ENCODE peak calls at places on chromosome 6, in five cellular contexts. S, X, M, Z and D are unnamed samples.

GRCh38 chr6:105832358-105832757 is 253.8 kb upstream of the PRDM1 start:
- DNase-seq in S (no peak), X (no peak), M (no peak), Z (peak), D (no peak)

GRCh38 chr6:144434308-144434990 is 149.3 kb downstream of the UTRN start:
- DNase-seq in S (no peak), X (no peak), M (peak), Z (no peak), D (peak)

GRCh38 chr6:149642829-149643580 is 5.5 kb downstream of the KATNA1 start:
- DNase-seq in S (no peak), X (no peak), M (peak), Z (no peak), D (peak)

GRCh38 chr6:128572286-128572685 is 51.9 kb upstream of the PTPRK start:
- DNase-seq in S (no peak), X (no peak), M (peak), Z (no peak), D (no peak)

GRCh38 chr6:131381052-131381451 is 192.0 kb upstream of the ARG1 start:
- DNase-seq in S (no peak), X (peak), M (no peak), Z (peak), D (no peak)

GRCh38 chr6:15962449-15962764 is 166.5 kb upstream of the MYLIP start:
- DNase-seq in S (no peak), X (no peak), M (peak), Z (peak), D (peak)

GRCh38 chr6:44034391-44034861 is 92.8 kb downstream of the MRPL14 start:
- DNase-seq in S (no peak), X (no peak), M (no peak), Z (no peak), D (peak)

GRCh38 chr6:72787521-72788031 is 165.7 kb downstream of the KCNQ5 start:
- DNase-seq in S (no peak), X (no peak), M (peak), Z (peak), D (peak)

GRCh38 chr6:112400282-112400681 is 53.2 kb downstream of the RFPL4B start:
- DNase-seq in S (no peak), X (no peak), M (no peak), Z (no peak), D (no peak)

GRCh38 chr6:136382676-136383075 is 93.0 kb upstream of the BCLAF1 start:
- DNase-seq in S (no peak), X (no peak), M (no peak), Z (no peak), D (no peak)

GRCh38 chr6:138428943-138429616 is 25.1 kb downstream of the HEBP2 start:
- DNase-seq in S (no peak), X (no peak), M (peak), Z (peak), D (peak)

GRCh38 chr6:157929076-157929475 is 52.6 kb upstream of the SYNJ2 start:
- DNase-seq in S (no peak), X (no peak), M (no peak), Z (no peak), D (no peak)

GRCh38 chr6:37371158-37372083 is 17.6 kb downstream of the RNF8 start:
- DNase-seq in S (no peak), X (no peak), M (no peak), Z (peak), D (no peak)

GRCh38 chr6:53172468-53172803 is 23.8 kb upstream of the GCM1 start:
- DNase-seq in S (no peak), X (no peak), M (no peak), Z (no peak), D (no peak)

GRCh38 chr6:149964243-149965190 is 774 bp downstream of the ULBP1 start:
- DNase-seq in S (no peak), X (peak), M (peak), Z (peak), D (no peak)

GRCh38 chr6:24940311-24940917 is 4.7 kb upstream of the RIPOR2 start:
- DNase-seq in S (no peak), X (no peak), M (no peak), Z (no peak), D (no peak)

GRCh38 chr6:14903176-14904088 is 342.4 kb upstream of the JARID2 start:
- DNase-seq in S (no peak), X (no peak), M (no peak), Z (no peak), D (no peak)

GRCh38 chr6:17589402-17590116 is 10.5 kb upstream of the FAM8A1 start:
- DNase-seq in S (no peak), X (peak), M (peak), Z (peak), D (peak)

GRCh38 chr6:34679552-34680255 is 16.9 kb downstream of the ILRUN start:
- DNase-seq in S (no peak), X (no peak), M (peak), Z (no peak), D (no peak)

GRCh38 chr6:42452171-42453026 is 673 bp upstream of the TRERF1 start:
- DNase-seq in S (no peak), X (peak), M (peak), Z (peak), D (no peak)

GRCh38 chr6:65999288-65999791 is 292.3 kb upstream of the EYS start:
- DNase-seq in S (no peak), X (no peak), M (no peak), Z (no peak), D (no peak)

GRCh38 chr6:30615958-30616810 is 859 bp downstream of the PPP1R10 start:
- DNase-seq in S (no peak), X (no peak), M (peak), Z (peak), D (no peak)

GRCh38 chr6:164322533-164322932 is 908.0 kb downstream of the QKI start:
- DNase-seq in S (no peak), X (no peak), M (peak), Z (no peak), D (no peak)

GRCh38 chr6:98944598-98945011 is 3.1 kb downstream of the FBXL4 start:
- DNase-seq in S (no peak), X (no peak), M (peak), Z (peak), D (peak)